ENCODE peak calls at places on chromosomes 3 and 15, in four cellular contexts. N, A, S and U are unnamed samples. For H3K4me1, the result is how much of the 10 kb centered on the place peaks cover.

GRCh38 chr3:146160233-146160963 is 586 bp downstream of the PLOD2 start:
- ATAC-seq in N (peak), A (peak), S (peak), U (peak)

GRCh38 chr15:57327985-57328471 is 48.3 kb upstream of the CGNL1 start:
- ATAC-seq in N (no peak), A (no peak), S (no peak), U (peak)

GRCh38 chr15:59315914-59316428 is 56.7 kb downstream of the MYO1E start:
- ATAC-seq in N (no peak), A (peak), S (no peak), U (no peak)

GRCh38 chr15:74304459-74304858 is 63.0 kb downstream of the CYP11A1 start:
- ATAC-seq in N (no peak), A (no peak), S (no peak), U (no peak)

GRCh38 chr3:156273068-156273709 is 152.8 kb downstream of the KCNAB1 start:
- ATAC-seq in N (no peak), A (no peak), S (no peak), U (no peak)

GRCh38 chr3:12046406-12046805 is 42.2 kb downstream of the SYN2 start:
- ATAC-seq in N (peak), A (no peak), S (no peak), U (no peak)

GRCh38 chr15:60076582-60077263 is 72.6 kb downstream of the FOXB1 start:
- ATAC-seq in N (no peak), A (no peak), S (no peak), U (no peak)

GRCh38 chr15:99708563-99708962 is 24.7 kb downstream of the LYSMD4 start:
- ATAC-seq in N (peak), A (peak), S (no peak), U (peak)

GRCh38 chr3:196599734-196600128 is 31.3 kb downstream of the FBXO45 start:
- ATAC-seq in N (no peak), A (no peak), S (no peak), U (no peak)

GRCh38 chr3:150531775-150532174 is 14.5 kb downstream of the SERP1 start:
- ATAC-seq in N (no peak), A (no peak), S (no peak), U (no peak)

GRCh38 chr15:39623550-39623931 is 42.7 kb downstream of the THBS1 start:
- ATAC-seq in N (no peak), A (no peak), S (no peak), U (no peak)

GRCh38 chr15:63048986-63049665 is 6.6 kb downstream of the TPM1 start:
- ATAC-seq in N (peak), A (no peak), S (peak), U (peak)

GRCh38 chr3:39573392-39573791 is 105.9 kb downstream of the MOBP start:
- ATAC-seq in N (no peak), A (peak), S (no peak), U (no peak)

GRCh38 chr3:127217594-127218456 is 24.9 kb downstream of the PRR23E start:
- ATAC-seq in N (peak), A (no peak), S (no peak), U (no peak)

GRCh38 chr3:66638717-66639116 is 137.9 kb upstream of the LRIG1 start:
- ATAC-seq in N (no peak), A (no peak), S (no peak), U (no peak)

GRCh38 chr3:106119691-106120090 is 250.9 kb upstream of the CBLB start:
- ATAC-seq in N (peak), A (no peak), S (no peak), U (no peak)

GRCh38 chr3:58249358-58250092 is 11.9 kb downstream of the ABHD6 start:
- ATAC-seq in N (no peak), A (no peak), S (peak), U (peak)

GRCh38 chr3:46628980-46629379 is 16.7 kb downstream of the FAM240A start:
- ATAC-seq in N (no peak), A (no peak), S (no peak), U (peak)

GRCh38 chr3:37536033-37536432 is 325.6 kb upstream of the CTDSPL start:
- ATAC-seq in N (no peak), A (no peak), S (peak), U (peak)

GRCh38 chr15:25829075-25829474 is 34.1 kb downstream of the ATP10A start:
- ATAC-seq in N (no peak), A (no peak), S (no peak), U (no peak)

GRCh38 chr3:179842061-179842460 is 189.2 kb downstream of the USP13 start:
- ATAC-seq in N (no peak), A (no peak), S (no peak), U (no peak)

GRCh38 chr15:74324714-74325113 is 42.7 kb downstream of the CYP11A1 start:
- ATAC-seq in N (no peak), A (no peak), S (no peak), U (no peak)

DNA sequence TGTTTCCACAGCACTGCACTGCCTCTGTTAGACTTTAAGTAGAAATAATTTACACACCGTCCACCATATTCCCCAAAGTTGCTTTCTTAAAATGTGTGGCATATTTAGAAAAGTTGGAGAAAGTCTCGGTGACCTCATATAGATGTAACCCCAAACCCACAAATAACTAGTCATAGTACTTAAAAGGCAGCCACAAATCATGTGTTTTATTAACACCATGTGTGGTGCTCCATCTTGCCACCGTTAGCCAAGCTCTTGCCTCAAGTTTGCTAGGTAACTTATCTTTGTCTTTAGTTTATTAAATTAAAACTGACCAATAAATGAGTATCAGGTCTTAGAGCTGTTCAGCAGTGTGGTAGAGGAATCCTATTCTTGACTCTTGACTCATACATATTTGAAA is 257.9 kb downstream of the UBE2E2 start:
- ATAC-seq in N (no peak), A (no peak), S (no peak), U (no peak)
- H3K4me1 ChIP-seq in N (under half), A (under half), S (under half), U (under half)

GRCh38 chr15:78456391-78456790 is 18.4 kb downstream of the IREB2 start:
- ATAC-seq in N (no peak), A (no peak), S (no peak), U (no peak)
- TF ChIP-seq CTCF in N (no peak), A (no peak), S (no peak), U (no peak)

GRCh38 chr3:182787302-182788036 is 5.8 kb upstream of the ATP11B start:
- ATAC-seq in N (no peak), A (no peak), S (no peak), U (no peak)
- TF ChIP-seq EP300 in N (no peak), A (no peak), S (no peak), U (no peak)

GRCh38 chr3:9786209-9786739 is 6.0 kb downstream of the TADA3 start:
- ATAC-seq in N (no peak), A (no peak), S (no peak), U (no peak)
- H3K4me1 ChIP-seq in N (under half), A (under half), S (under half), U (under half)

GRCh38 chr15:88897142-88897455 is 1.8 kb upstream of the HAPLN3 start:
- ATAC-seq in N (no peak), A (no peak), S (peak), U (no peak)

GRCh38 chr15:88894819-88895767 is at the start of gene HAPLN3:
- ATAC-seq in N (peak), A (no peak), S (peak), U (peak)

GRCh38 chr15:88896339-88897033 is 1.1 kb upstream of the HAPLN3 start:
- ATAC-seq in N (no peak), A (no peak), S (peak), U (no peak)

GRCh38 chr15:88891540-88892254 is 3.6 kb downstream of the HAPLN3 start:
- ATAC-seq in N (no peak), A (no peak), S (no peak), U (no peak)

DNA sequence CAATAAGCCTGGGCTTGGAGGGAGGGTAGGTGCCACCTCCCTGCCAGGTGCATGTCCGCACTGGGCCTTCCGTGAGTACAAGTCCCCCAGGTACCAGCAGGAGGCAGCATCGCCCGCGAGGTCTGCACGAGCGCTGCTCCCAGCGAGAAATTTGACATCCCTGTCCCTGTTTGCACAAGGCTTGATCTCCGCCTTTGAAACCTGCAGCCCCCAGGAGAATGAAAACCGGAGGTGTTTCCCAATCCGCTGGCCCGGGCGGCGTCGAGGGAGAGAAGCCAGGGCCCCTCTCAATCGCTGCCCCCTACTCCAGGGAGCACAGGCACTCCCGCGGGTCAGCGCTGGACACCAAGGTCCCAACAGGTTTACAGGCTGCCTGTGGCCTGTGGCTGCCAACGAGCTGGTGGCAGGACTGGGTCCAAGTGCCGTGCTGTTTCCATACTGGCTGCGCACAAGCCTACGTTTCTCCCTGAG is 961 bp downstream of the HAPLN3 start:
- ATAC-seq in N (peak), A (peak), S (peak), U (peak)
- TF ChIP-seq CTCF in N (peak), A (peak), S (peak), U (peak)

DNA sequence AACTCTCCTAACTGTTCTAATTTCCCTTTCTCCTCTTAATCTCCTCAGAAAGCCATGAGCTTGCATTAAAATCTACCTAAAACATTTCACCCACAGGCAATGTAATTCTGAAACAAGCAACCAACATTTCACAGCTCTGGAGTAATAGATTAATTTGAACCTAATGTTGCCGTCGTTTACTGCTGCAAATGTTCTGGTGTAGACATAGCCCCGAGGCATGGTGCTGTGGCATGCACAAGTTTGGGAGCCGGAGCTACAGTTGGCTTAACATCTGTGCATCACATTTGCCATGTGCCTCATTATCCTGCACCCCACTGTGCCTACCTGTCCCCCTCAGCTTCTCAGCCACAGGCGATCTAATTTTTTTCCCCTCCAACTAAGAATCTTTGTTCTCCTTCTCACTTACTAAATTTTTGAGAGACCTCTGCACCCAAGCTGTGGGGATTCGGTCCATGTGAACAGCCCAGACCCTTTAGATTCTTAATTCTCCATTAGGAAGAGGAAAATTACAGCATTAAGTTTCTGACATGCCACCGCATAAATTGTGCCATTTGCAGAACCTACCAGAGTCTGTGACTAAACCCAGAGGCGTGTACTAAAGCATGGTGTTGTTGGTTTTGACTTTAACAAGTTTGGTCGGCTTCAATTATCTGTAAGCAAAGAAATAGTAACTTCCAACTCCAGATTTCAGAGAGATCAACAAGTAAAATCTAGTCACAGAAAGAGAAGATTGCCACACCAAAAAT is 419.2 kb downstream of the MECOM start:
- ATAC-seq in N (no peak), A (no peak), S (no peak), U (no peak)
- TF ChIP-seq EP300 in N (no peak), A (no peak), S (no peak), U (no peak)

GRCh38 chr15:80286055-80286454 is 34.0 kb upstream of the CTXND1 start:
- ATAC-seq in N (no peak), A (no peak), S (no peak), U (no peak)

GRCh38 chr15:80285379-80285778 is 33.4 kb upstream of the CTXND1 start:
- ATAC-seq in N (no peak), A (no peak), S (no peak), U (no peak)

GRCh38 chr15:80289558-80290277 is 37.7 kb upstream of the CTXND1 start:
- ATAC-seq in N (no peak), A (no peak), S (no peak), U (no peak)

GRCh38 chr15:80288131-80288530 is 36.1 kb upstream of the CTXND1 start:
- ATAC-seq in N (no peak), A (no peak), S (no peak), U (no peak)
- H3K4me1 ChIP-seq in N (under half), A (under half), S (under half), U (under half)